ENCODE peak calls at places on chromosomes 11 and 22, in six cellular contexts. F is T-helper 22 cell, P is T-helper 1 cell, L is brain microvascular endothelial cell, R is RCC 7860, A is tibial artery. E is an unnamed sample.

GRCh38 chr22:46337870-46338269 is 2.4 kb downstream of the TRMU start:
- DNase-seq in F (no peak), L (no peak), P (no peak), R (no peak), A (no peak), E (no peak)

GRCh38 chr11:124841186-124841585 is 24.0 kb upstream of the ROBO3 start:
- DNase-seq in A (no peak), F (no peak), L (no peak), P (no peak), R (no peak), E (no peak)

GRCh38 chr11:34988294-34989255 is 72.2 kb downstream of the PDHX start:
- DNase-seq in R (peak), F (no peak), A (no peak), P (no peak), L (peak), E (no peak)

GRCh38 chr11:130211781-130212401 is 52.3 kb downstream of the ST14 start:
- DNase-seq in R (no peak), P (no peak), A (no peak), F (no peak), L (no peak), E (no peak)

GRCh38 chr22:20885557-20886323 is 26.9 kb downstream of the SNAP29 start:
- DNase-seq in F (no peak), A (peak), R (peak), P (no peak), L (peak), E (peak)

GRCh38 chr22:37918580-37919274 is 12.6 kb downstream of the MICALL1 start:
- DNase-seq in L (no peak), A (no peak), F (no peak), P (no peak), R (no peak), E (no peak)

GRCh38 chr11:20089796-20090653 is 70.2 kb downstream of the DBX1 start:
- DNase-seq in A (no peak), R (no peak), F (no peak), L (peak), P (no peak), E (no peak)

GRCh38 chr11:88345408-88345807 is 7.9 kb upstream of the CTSC start:
- DNase-seq in A (no peak), P (no peak), F (no peak), L (peak), R (peak), E (no peak)

GRCh38 chr11:118883368-118884071 is at the start of gene CXCR5:
- DNase-seq in A (no peak), P (no peak), L (peak), R (peak), F (no peak), E (no peak)

GRCh38 chr11:1162498-1163311 is 5.0 kb downstream of the MUC5AC start:
- DNase-seq in L (no peak), R (no peak), P (no peak), F (no peak), A (no peak), E (peak)

GRCh38 chr22:23682827-23683355 is 7.9 kb upstream of the RGL4 start:
- DNase-seq in A (no peak), F (no peak), P (no peak), R (no peak), L (no peak), E (no peak)

GRCh38 chr11:77560605-77561004 is 29.1 kb upstream of the AQP11 start:
- DNase-seq in F (no peak), P (no peak), R (peak), L (peak), A (no peak), E (no peak)

GRCh38 chr11:95764267-95764898 is 25.2 kb downstream of the FAM76B start:
- DNase-seq in R (peak), L (no peak), P (no peak), A (no peak), F (no peak), E (no peak)